ENCODE peak calls at places on chromosomes 2 and 18, in seven cellular contexts. U is stimulated activated CD8-positive, alpha-beta memory T cell treated with anti-CD3 and anti-CD28 coated beads, Interleukin-12 subunit alpha, Interleukin-12 subunit beta, amount 100 ng/mL, for 4 hours; X is activated CD4-positive, alpha-beta T cell treated with anti-CD3 and anti-CD28 coated beads, Interleukin-2, amount 10 ng/mL, durations not matched to agents 24 days and 14 days; M is SIG-M5; Z is transverse colon; B is GM18507; E is Right ventricle myocardium superior. L is an unnamed sample.

GRCh38 chr2:221104391-221104811 is 467.7 kb downstream of the EPHA4 start:
- DNase-seq in U (no peak), X (no peak), M (no peak), Z (no peak), B (no peak), E (peak), L (peak)

GRCh38 chr2:200447139-200447855 is 62.6 kb downstream of the KCTD18 start:
- DNase-seq in U (no peak), X (no peak), M (no peak), Z (no peak), B (no peak), E (no peak), L (no peak)

GRCh38 chr2:96934831-96935545 is 51.4 kb downstream of the FAM178B start:
- DNase-seq in U (no peak), X (no peak), M (no peak), Z (no peak), B (no peak), E (no peak), L (no peak)

GRCh38 chr2:227079726-227080125 is 84.3 kb downstream of the COL4A4 start:
- DNase-seq in U (no peak), X (no peak), M (no peak), Z (no peak), B (no peak), E (no peak), L (no peak)

GRCh38 chr2:201984800-201985525 is 48.7 kb upstream of the FZD7 start:
- DNase-seq in U (no peak), X (no peak), M (no peak), Z (peak), B (no peak), E (peak), L (peak)

GRCh38 chr2:25567406-25567805 is 106.0 kb downstream of the DTNB start:
- DNase-seq in U (no peak), X (peak), M (no peak), Z (no peak), B (peak), E (no peak), L (no peak)

GRCh38 chr2:98647636-98648035 is 39.2 kb downstream of the UNC50 start:
- DNase-seq in U (no peak), X (no peak), M (no peak), Z (no peak), B (no peak), E (no peak), L (no peak)

GRCh38 chr2:12870692-12871091 is 154.0 kb downstream of the TRIB2 start:
- DNase-seq in U (no peak), X (no peak), M (no peak), Z (no peak), B (no peak), E (no peak), L (no peak)

GRCh38 chr2:238771193-238771592 is 76.7 kb upstream of the TWIST2 start:
- DNase-seq in U (no peak), X (no peak), M (no peak), Z (no peak), B (no peak), E (no peak), L (no peak)

GRCh38 chr2:30681022-30681421 is 126.2 kb downstream of the CAPN13 start:
- DNase-seq in U (no peak), X (peak), M (no peak), Z (no peak), B (no peak), E (no peak), L (no peak)

GRCh38 chr2:191899442-191899841 is 52.6 kb upstream of the CAVIN2 start:
- DNase-seq in U (no peak), X (no peak), M (no peak), Z (no peak), B (no peak), E (no peak), L (no peak)

GRCh38 chr2:159617651-159618050 is 1.3 kb upstream of the BAZ2B start:
- DNase-seq in U (no peak), X (no peak), M (no peak), Z (no peak), B (no peak), E (no peak), L (peak)

GRCh38 chr18:59219672-59220163 is at the start of gene GRP:
- DNase-seq in U (no peak), X (no peak), M (no peak), Z (no peak), B (no peak), E (no peak), L (no peak)

GRCh38 chr2:173892341-173892740 is 72.8 kb downstream of the SP3 start:
- DNase-seq in U (no peak), X (no peak), M (no peak), Z (no peak), B (no peak), E (no peak), L (no peak)

L was measured in thyroid gland.